ENCODE peak calls at places on chromosomes 13 and 19, in nine cellular contexts. A, K, J, M, H, W, N, R and S are unnamed samples.

GRCh38 chr13:96104516-96104915 is 14.6 kb downstream of the HS6ST3 start:
- DNase-seq in A (no peak), K (peak; percentile 18), J (no peak), M (no peak), H (no peak), W (no peak), N (no peak), R (no peak), S (no peak)

GRCh38 chr19:47379398-47379938 is 30.4 kb downstream of the DHX34 start:
- DNase-seq in A (no peak), K (no peak), J (no peak), M (no peak), H (no peak), W (no peak), N (no peak), R (no peak), S (no peak)

GRCh38 chr19:17026041-17026658 is 460 bp downstream of the CPAMD8 start:
- DNase-seq in A (no peak), K (no peak), J (no peak), M (no peak), H (no peak), W (no peak), N (peak; percentile 44), R (no peak), S (no peak)

GRCh38 chr13:110359840-110360301 is 52.8 kb downstream of the COL4A2 start:
- DNase-seq in A (no peak), K (no peak), J (peak; percentile 85), M (peak; percentile 89), H (no peak), W (no peak), N (no peak), R (no peak), S (peak; percentile 56)

GRCh38 chr19:48724796-48725753 is 5.5 kb upstream of the MAMSTR start:
- DNase-seq in A (no peak), K (peak; percentile 91), J (peak; percentile 99), M (peak; percentile 99), H (peak; percentile 91), W (no peak), N (peak; percentile 79), R (no peak), S (peak; percentile 98)

GRCh38 chr19:16920816-16921529 is 32.2 kb downstream of the F2RL3 start:
- DNase-seq in A (no peak), K (peak; percentile 91), J (peak; percentile 81), M (peak; percentile 95), H (no peak), W (no peak), N (no peak), R (peak; percentile 15), S (peak; percentile 87)

GRCh38 chr19:46791944-46792343 is 3.5 kb upstream of the SLC1A5 start:
- DNase-seq in A (no peak), K (no peak), J (no peak), M (no peak), H (no peak), W (peak; percentile 26), N (no peak), R (no peak), S (peak; percentile 54)

GRCh38 chr13:36919833-36920611 is at the start of gene SMAD9:
- DNase-seq in A (peak; percentile 87), K (peak; percentile 29), J (peak; percentile 73), M (peak; percentile 61), H (no peak), W (peak; percentile 22), N (peak; percentile 91), R (peak; percentile 69), S (peak; percentile 85)

GRCh38 chr13:75055296-75055695 is 426.7 kb downstream of the TBC1D4 start:
- DNase-seq in A (no peak), K (peak; percentile 40), J (no peak), M (no peak), H (no peak), W (no peak), N (no peak), R (no peak), S (no peak)

DNA sequence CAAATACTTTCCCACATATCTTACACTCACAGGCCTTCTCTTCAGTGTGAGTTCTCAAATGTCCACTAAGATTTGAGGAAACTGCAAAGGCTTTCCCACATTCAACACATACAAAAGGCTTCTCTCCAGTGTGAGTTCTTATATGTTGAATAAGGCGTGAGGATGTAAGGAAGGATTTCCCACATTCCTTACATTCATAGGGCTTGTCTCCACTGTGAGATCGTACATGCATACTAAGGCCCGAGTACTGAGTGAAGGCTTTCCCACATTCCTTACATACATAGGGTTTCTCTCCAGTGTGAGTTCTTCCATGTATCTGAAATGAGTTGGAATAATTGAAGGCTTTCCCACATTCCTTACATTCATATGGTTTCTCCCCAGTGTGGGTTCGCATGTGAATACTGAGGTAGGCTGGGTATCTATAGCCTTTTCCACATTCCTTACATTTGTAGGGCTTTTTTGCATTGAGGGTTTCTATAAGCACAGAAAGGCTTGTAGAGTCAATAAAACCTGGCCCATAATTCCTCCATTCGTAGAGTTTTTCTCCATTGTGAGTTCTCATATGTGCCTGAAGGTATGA is 9.6 kb downstream of the ZNF426 start:
- DNase-seq in A (no peak), K (no peak), J (peak; percentile 29), M (peak; percentile 27), H (no peak), W (no peak), N (no peak), R (no peak), S (no peak)
- H3K4me3 ChIP-seq in A (no peak overlapping the region), K (no peak overlapping the region), J (no peak overlapping the region), M (no peak overlapping the region), H (no peak overlapping the region), W (peak overlapping the region; percentile 1), N (peak overlapping the region; percentile 14), R (no peak overlapping the region), S (no peak overlapping the region)

GRCh38 chr19:42135836-42136235 is 3.6 kb upstream of the POU2F2 start:
- DNase-seq in A (no peak), K (no peak), J (no peak), M (no peak), H (no peak), W (no peak), N (no peak), R (no peak), S (no peak)

GRCh38 chr19:42132030-42132628 is at the start of gene POU2F2:
- DNase-seq in A (peak; percentile 70), K (no peak), J (no peak), M (no peak), H (no peak), W (peak; percentile 94), N (peak; percentile 51), R (peak; percentile 71), S (no peak)

GRCh38 chr19:42132851-42133528 is 744 bp upstream of the POU2F2 start:
- DNase-seq in A (peak; percentile 74), K (peak; percentile 33), J (no peak), M (peak; percentile 51), H (no peak), W (peak; percentile 76), N (peak; percentile 87), R (peak; percentile 74), S (peak; percentile 65)

GRCh38 chr19:42131149-42132029 is 857 bp downstream of the POU2F2 start:
- DNase-seq in A (no peak), K (no peak), J (no peak), M (no peak), H (no peak), W (no peak), N (no peak), R (no peak), S (no peak)

GRCh38 chr19:42134671-42135070 is 2.4 kb upstream of the POU2F2 start:
- DNase-seq in A (no peak), K (no peak), J (no peak), M (no peak), H (no peak), W (no peak), N (no peak), R (no peak), S (no peak)
- H3K4me3 ChIP-seq in A (no peak overlapping the region), K (no peak overlapping the region), J (no peak overlapping the region), M (no peak overlapping the region), H (no peak overlapping the region), W (no peak overlapping the region), N (no peak overlapping the region), R (no peak overlapping the region), S (no peak overlapping the region)

DNA sequence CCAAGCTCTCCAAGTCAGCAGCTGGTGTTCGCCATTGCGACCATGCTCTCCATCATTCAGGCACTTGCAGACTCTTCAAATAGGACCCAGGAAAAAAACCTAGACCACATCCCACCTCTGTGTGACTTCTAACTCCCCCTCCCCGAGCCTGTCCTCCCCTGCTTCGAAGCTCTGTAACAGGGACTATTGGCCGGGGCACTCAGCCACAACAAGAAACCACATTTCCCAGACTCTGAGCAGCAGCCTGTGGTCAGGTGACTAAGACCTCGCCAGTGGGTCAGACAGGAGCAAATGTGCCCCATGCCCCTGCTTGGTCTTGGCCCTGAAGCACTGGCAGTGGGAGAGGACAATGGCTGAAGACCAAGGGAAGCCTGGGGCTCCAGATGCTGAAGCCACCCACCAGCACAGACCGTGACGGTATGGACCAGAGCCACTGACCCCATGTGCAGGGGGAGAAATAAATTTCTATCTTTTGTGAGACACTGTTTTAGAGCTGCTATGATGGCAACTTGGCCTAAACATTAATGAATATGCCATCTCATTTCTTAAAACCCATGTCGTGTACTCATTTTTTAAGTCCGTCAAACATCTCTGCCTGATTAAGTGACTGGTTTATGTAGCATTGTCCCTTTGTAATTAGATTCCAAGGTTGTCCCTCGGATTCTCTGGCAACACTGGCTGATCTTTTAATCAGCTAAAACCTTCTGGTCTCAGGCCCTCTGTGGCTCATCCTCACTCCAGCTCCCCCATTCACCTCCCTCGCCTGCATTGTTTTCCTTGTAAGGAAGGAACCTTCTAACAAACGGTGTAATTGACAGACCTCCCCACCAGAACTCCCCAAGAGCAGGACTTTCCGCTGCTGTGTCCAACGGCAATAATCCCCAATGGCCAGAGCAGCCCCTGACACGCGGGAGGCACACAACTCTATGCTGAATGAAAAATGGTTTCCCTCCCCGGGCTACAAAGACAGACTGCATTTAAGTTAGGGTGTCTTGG is 98.5 kb downstream of the STK24 start:
- DNase-seq in A (no peak), K (no peak), J (no peak), M (peak; percentile 52), H (no peak), W (peak; percentile 28), N (peak; percentile 93), R (no peak), S (no peak)
- H3K4me3 ChIP-seq in A (no peak overlapping the region), K (no peak overlapping the region), J (no peak overlapping the region), M (no peak overlapping the region), H (no peak overlapping the region), W (no peak overlapping the region), N (no peak overlapping the region), R (no peak overlapping the region), S (no peak overlapping the region)

DNA sequence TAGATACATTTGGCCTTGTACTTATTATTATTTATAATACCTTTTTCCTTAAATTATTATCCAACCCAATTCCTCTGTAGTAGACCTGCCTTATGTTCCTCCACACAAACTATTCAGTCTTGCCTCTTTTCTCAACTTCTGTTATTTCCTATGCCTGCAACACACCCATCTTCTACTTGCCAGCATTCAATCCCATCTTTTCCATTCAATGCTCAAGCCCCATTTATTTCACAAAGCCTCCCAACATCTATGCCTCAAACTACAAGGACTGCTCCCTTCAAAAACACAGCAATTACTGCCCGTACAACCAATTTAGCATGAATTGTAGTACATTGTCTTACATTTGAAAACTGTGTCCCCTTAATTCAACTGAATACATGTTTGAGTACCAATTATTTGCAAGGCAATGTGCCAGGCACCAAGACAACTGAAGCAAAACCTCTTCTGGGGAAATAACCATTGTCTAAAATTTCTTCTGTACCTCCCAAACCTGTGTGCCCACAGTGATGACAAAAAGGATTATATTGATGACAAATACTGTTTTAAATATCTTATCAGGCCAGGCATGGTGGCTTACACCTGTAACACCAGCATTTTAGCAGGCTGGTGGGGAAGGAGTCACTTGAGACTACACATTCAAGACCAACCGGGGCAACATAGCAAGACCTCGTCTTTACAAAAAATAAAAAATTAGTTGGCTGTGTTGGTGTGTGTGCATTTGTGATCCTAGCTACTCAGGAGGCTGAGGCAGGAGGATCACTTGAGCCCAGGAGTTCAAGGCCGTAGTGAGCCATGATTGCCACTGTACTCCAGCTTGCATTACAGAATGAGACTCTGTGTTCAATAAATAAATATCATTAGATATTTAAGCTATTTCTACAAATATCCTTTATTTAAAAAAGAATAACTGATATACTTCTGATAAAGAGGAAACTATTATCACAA is 35.1 kb downstream of the ELF1 start:
- DNase-seq in A (no peak), K (peak; percentile 20), J (no peak), M (peak; percentile 4), H (no peak), W (no peak), N (no peak), R (no peak), S (no peak)
- H3K4me3 ChIP-seq in A (no peak overlapping the region), K (no peak overlapping the region), J (no peak overlapping the region), M (no peak overlapping the region), H (no peak overlapping the region), W (no peak overlapping the region), N (no peak overlapping the region), R (peak overlapping the region; percentile 29), S (no peak overlapping the region)